ENCODE peak calls at places on chromosomes 13 and 19, in ten cellular contexts. One of them, this sample, is unnamed.

GRCh38 chr19:43525836-43526771 is 897 bp downstream of the ETHE1 start:
- DNase-seq in endothelial cell of umbilical vein: peak
- DNase-seq in mammary epithelial cell: peak
- DNase-seq in left ventricle myocardium inferior: peak
- DNase-seq in AG04450: no peak
- DNase-seq in cardiac fibroblast: no peak
- DNase-seq in ascending aorta: no peak
- DNase-seq in heart right ventricle: no peak
- DNase-seq in IMR-90: peak
- DNase-seq in Caco-2: peak
- DNase-seq in this sample: no peak

GRCh38 chr13:44874176-44874575 is 115.1 kb downstream of the NUFIP1 start:
- DNase-seq in endothelial cell of umbilical vein: no peak
- DNase-seq in AG04450: no peak
- DNase-seq in heart right ventricle: no peak
- DNase-seq in mammary epithelial cell: no peak
- DNase-seq in ascending aorta: peak
- DNase-seq in Caco-2: no peak
- DNase-seq in left ventricle myocardium inferior: no peak
- DNase-seq in cardiac fibroblast: no peak
- DNase-seq in IMR-90: no peak
- DNase-seq in this sample: no peak

GRCh38 chr19:16048583-16048982 is 27.7 kb upstream of the TPM4 start:
- DNase-seq in mammary epithelial cell: no peak
- DNase-seq in Caco-2: no peak
- DNase-seq in endothelial cell of umbilical vein: no peak
- DNase-seq in AG04450: no peak
- DNase-seq in cardiac fibroblast: no peak
- DNase-seq in IMR-90: no peak
- DNase-seq in left ventricle myocardium inferior: no peak
- DNase-seq in ascending aorta: no peak
- DNase-seq in heart right ventricle: no peak
- DNase-seq in this sample: no peak

GRCh38 chr13:46643165-46643777 is 90.3 kb downstream of the LRCH1 start:
- DNase-seq in AG04450: no peak
- DNase-seq in IMR-90: no peak
- DNase-seq in mammary epithelial cell: no peak
- DNase-seq in heart right ventricle: no peak
- DNase-seq in cardiac fibroblast: no peak
- DNase-seq in endothelial cell of umbilical vein: no peak
- DNase-seq in left ventricle myocardium inferior: no peak
- DNase-seq in Caco-2: no peak
- DNase-seq in ascending aorta: no peak
- DNase-seq in this sample: no peak

GRCh38 chr19:39409886-39410619 is 2.4 kb upstream of the PLEKHG2 start:
- DNase-seq in cardiac fibroblast: peak
- DNase-seq in mammary epithelial cell: no peak
- DNase-seq in ascending aorta: peak
- DNase-seq in left ventricle myocardium inferior: peak
- DNase-seq in AG04450: no peak
- DNase-seq in IMR-90: no peak
- DNase-seq in endothelial cell of umbilical vein: peak
- DNase-seq in Caco-2: peak
- DNase-seq in heart right ventricle: peak
- DNase-seq in this sample: no peak

GRCh38 chr19:39951065-39951650 is 16.7 kb upstream of the FCGBP start:
- DNase-seq in endothelial cell of umbilical vein: no peak
- DNase-seq in Caco-2: no peak
- DNase-seq in AG04450: no peak
- DNase-seq in mammary epithelial cell: no peak
- DNase-seq in IMR-90: no peak
- DNase-seq in cardiac fibroblast: no peak
- DNase-seq in ascending aorta: peak
- DNase-seq in heart right ventricle: no peak
- DNase-seq in left ventricle myocardium inferior: no peak
- DNase-seq in this sample: no peak

GRCh38 chr13:114313061-114313860 is 1.0 kb upstream of the CHAMP1 start:
- DNase-seq in Caco-2: no peak
- DNase-seq in cardiac fibroblast: peak
- DNase-seq in left ventricle myocardium inferior: no peak
- DNase-seq in mammary epithelial cell: no peak
- DNase-seq in endothelial cell of umbilical vein: peak
- DNase-seq in ascending aorta: no peak
- DNase-seq in AG04450: no peak
- DNase-seq in IMR-90: peak
- DNase-seq in heart right ventricle: no peak
- DNase-seq in this sample: no peak

GRCh38 chr19:50040967-50041366 is 15.2 kb downstream of the ZNF473 start:
- DNase-seq in endothelial cell of umbilical vein: no peak
- DNase-seq in Caco-2: no peak
- DNase-seq in cardiac fibroblast: no peak
- DNase-seq in heart right ventricle: no peak
- DNase-seq in ascending aorta: no peak
- DNase-seq in mammary epithelial cell: no peak
- DNase-seq in left ventricle myocardium inferior: no peak
- DNase-seq in AG04450: no peak
- DNase-seq in IMR-90: no peak
- DNase-seq in this sample: no peak

GRCh38 chr13:66365101-66365500 is 865.0 kb downstream of the PCDH9 start:
- DNase-seq in IMR-90: peak
- DNase-seq in heart right ventricle: no peak
- DNase-seq in endothelial cell of umbilical vein: no peak
- DNase-seq in AG04450: no peak
- DNase-seq in cardiac fibroblast: no peak
- DNase-seq in ascending aorta: no peak
- DNase-seq in Caco-2: no peak
- DNase-seq in left ventricle myocardium inferior: no peak
- DNase-seq in mammary epithelial cell: no peak
- DNase-seq in this sample: no peak

GRCh38 chr19:6421075-6422014 is 3.3 kb downstream of the KHSRP start:
- DNase-seq in IMR-90: no peak
- DNase-seq in cardiac fibroblast: no peak
- DNase-seq in AG04450: no peak
- DNase-seq in mammary epithelial cell: no peak
- DNase-seq in left ventricle myocardium inferior: no peak
- DNase-seq in Caco-2: no peak
- DNase-seq in endothelial cell of umbilical vein: no peak
- DNase-seq in heart right ventricle: no peak
- DNase-seq in ascending aorta: no peak
- DNase-seq in this sample: no peak

GRCh38 chr19:15136234-15136954 is 29.2 kb downstream of the SYDE1 start:
- DNase-seq in mammary epithelial cell: peak
- DNase-seq in cardiac fibroblast: peak
- DNase-seq in IMR-90: peak
- DNase-seq in endothelial cell of umbilical vein: no peak
- DNase-seq in heart right ventricle: no peak
- DNase-seq in ascending aorta: no peak
- DNase-seq in left ventricle myocardium inferior: no peak
- DNase-seq in AG04450: no peak
- DNase-seq in Caco-2: no peak
- DNase-seq in this sample: peak

GRCh38 chr19:21202865-21203494 is 61.1 kb downstream of the ZNF431 start:
- DNase-seq in ascending aorta: no peak
- DNase-seq in IMR-90: peak
- DNase-seq in heart right ventricle: no peak
- DNase-seq in AG04450: no peak
- DNase-seq in mammary epithelial cell: peak
- DNase-seq in Caco-2: no peak
- DNase-seq in endothelial cell of umbilical vein: peak
- DNase-seq in cardiac fibroblast: peak
- DNase-seq in left ventricle myocardium inferior: no peak
- DNase-seq in this sample: no peak

GRCh38 chr19:14494910-14495677 is 833 bp downstream of the GIPC1 start:
- DNase-seq in mammary epithelial cell: peak
- DNase-seq in left ventricle myocardium inferior: no peak
- DNase-seq in heart right ventricle: no peak
- DNase-seq in endothelial cell of umbilical vein: no peak
- DNase-seq in AG04450: no peak
- DNase-seq in Caco-2: no peak
- DNase-seq in cardiac fibroblast: no peak
- DNase-seq in IMR-90: no peak
- DNase-seq in ascending aorta: no peak
- DNase-seq in this sample: no peak

GRCh38 chr19:41918653-41919244 is 9.5 kb downstream of the ERFL start:
- DNase-seq in IMR-90: no peak
- DNase-seq in ascending aorta: no peak
- DNase-seq in mammary epithelial cell: no peak
- DNase-seq in Caco-2: no peak
- DNase-seq in endothelial cell of umbilical vein: no peak
- DNase-seq in cardiac fibroblast: no peak
- DNase-seq in left ventricle myocardium inferior: no peak
- DNase-seq in AG04450: no peak
- DNase-seq in heart right ventricle: no peak
- DNase-seq in this sample: peak

GRCh38 chr19:11699931-11700794 is 38.6 kb downstream of the ZNF823 start:
- DNase-seq in left ventricle myocardium inferior: no peak
- DNase-seq in cardiac fibroblast: peak
- DNase-seq in AG04450: peak
- DNase-seq in ascending aorta: no peak
- DNase-seq in IMR-90: peak
- DNase-seq in heart right ventricle: no peak
- DNase-seq in endothelial cell of umbilical vein: peak
- DNase-seq in Caco-2: no peak
- DNase-seq in mammary epithelial cell: peak
- DNase-seq in this sample: peak

DNA sequence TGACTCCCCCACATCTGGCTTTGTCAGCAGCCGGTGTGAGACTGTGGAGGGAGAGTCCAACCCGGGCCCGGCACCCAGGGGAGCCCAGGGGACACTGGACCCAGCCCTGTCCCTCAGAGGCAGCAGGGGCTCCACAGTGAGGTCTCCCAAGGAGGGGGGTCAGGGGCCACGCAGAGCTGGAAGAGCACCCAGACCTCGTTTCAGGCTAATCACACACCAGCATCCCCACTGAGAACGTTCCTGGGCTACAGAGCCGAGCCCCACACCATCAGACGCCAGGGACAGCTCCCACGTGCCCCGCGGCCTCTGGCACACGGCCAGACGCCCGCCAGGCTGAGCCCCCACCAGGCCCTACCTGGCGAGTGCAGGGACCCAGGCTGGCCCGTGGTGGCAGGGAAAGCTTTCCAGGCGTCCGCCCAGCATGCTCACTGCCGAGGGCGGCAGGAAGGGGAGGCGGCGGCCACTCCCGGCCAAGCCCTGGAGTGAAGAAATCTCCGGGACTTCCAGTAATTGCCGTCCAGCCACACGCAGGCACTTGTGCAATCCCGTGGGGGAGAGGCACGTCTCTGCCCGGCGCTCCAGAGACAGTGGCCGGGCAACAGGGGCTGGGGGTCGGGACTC is 19.2 kb downstream of the SBNO2 start:
- DNase-seq in cardiac fibroblast: peak
- DNase-seq in heart right ventricle: peak
- DNase-seq in mammary epithelial cell: peak
- DNase-seq in IMR-90: peak
- DNase-seq in Caco-2: no peak
- DNase-seq in left ventricle myocardium inferior: peak
- DNase-seq in AG04450: peak
- DNase-seq in endothelial cell of umbilical vein: peak
- DNase-seq in ascending aorta: peak
- DNase-seq in this sample: peak
- H3K4me3 ChIP-seq in cardiac fibroblast: peak
- H3K4me3 ChIP-seq in heart right ventricle: peak
- H3K4me3 ChIP-seq in mammary epithelial cell: peak
- H3K4me3 ChIP-seq in IMR-90: peak
- H3K4me3 ChIP-seq in Caco-2: no peak
- H3K4me3 ChIP-seq in left ventricle myocardium inferior: peak
- H3K4me3 ChIP-seq in AG04450: peak
- H3K4me3 ChIP-seq in endothelial cell of umbilical vein: no peak
- H3K4me3 ChIP-seq in ascending aorta: peak
- H3K4me3 ChIP-seq in this sample: peak

DNA sequence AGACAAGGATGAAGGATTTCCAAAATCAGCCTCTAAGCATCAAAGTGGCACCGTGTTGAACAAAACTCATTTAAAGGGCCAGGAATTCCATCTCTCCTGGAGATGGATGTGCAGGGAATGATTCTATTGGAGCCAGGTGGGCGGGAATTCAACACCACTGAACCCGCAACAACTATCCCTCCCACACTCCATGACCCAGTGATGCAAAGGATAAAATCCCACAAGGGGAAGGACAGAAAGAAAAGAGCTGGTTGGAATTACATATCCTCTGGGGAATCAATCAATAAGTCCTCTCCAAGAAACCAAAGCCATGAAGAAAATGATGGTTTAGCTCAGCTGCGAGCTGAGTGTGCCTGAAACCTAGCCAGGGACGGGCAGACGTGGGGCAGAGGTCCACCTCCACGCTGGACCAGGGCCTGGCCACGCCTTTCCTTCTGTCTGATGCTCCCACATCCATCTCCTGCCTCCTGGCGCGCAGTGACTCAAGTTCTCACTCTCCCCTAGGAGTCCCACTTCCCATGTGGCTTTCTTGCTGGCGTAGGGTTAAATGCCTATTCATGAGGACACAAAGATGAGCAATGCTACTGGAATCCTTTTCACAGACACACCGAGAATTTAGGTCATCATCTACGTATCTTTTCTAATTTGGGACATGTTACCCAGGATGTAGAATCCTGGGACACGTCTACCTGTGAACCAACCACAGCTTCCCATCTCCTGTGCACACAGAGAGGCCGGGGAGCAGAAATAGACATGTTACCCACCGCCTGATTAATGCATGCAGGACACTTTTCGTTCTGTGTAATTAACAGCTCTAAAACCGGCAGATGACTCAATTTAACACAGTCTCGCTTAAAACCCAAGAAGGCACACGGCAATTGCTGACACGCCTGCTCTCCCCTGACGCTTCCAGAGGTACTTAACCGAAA is 48.6 kb downstream of the PEPD start:
- DNase-seq in endothelial cell of umbilical vein: peak
- DNase-seq in IMR-90: peak
- DNase-seq in AG04450: peak
- DNase-seq in Caco-2: peak
- DNase-seq in cardiac fibroblast: peak
- DNase-seq in left ventricle myocardium inferior: no peak
- DNase-seq in heart right ventricle: no peak
- DNase-seq in mammary epithelial cell: peak
- DNase-seq in ascending aorta: no peak
- DNase-seq in this sample: peak
- TF ChIP-seq CTCF in endothelial cell of umbilical vein: no peak
- TF ChIP-seq CTCF in IMR-90: no peak
- TF ChIP-seq CTCF in AG04450: no peak
- TF ChIP-seq CTCF in Caco-2: no peak
- TF ChIP-seq CTCF in cardiac fibroblast: no peak
- TF ChIP-seq CTCF in left ventricle myocardium inferior: no peak
- TF ChIP-seq CTCF in heart right ventricle: no peak
- TF ChIP-seq CTCF in mammary epithelial cell: no peak
- TF ChIP-seq CTCF in ascending aorta: no peak
- TF ChIP-seq CTCF in this sample: peak

GRCh38 chr19:44750713-44751112 is 2.2 kb downstream of the BCL3 start:
- DNase-seq in cardiac fibroblast: no peak
- DNase-seq in mammary epithelial cell: no peak
- DNase-seq in heart right ventricle: no peak
- DNase-seq in endothelial cell of umbilical vein: no peak
- DNase-seq in ascending aorta: no peak
- DNase-seq in AG04450: no peak
- DNase-seq in left ventricle myocardium inferior: no peak
- DNase-seq in IMR-90: no peak
- DNase-seq in Caco-2: no peak
- DNase-seq in this sample: no peak
- H3K4me3 ChIP-seq in cardiac fibroblast: peak
- H3K4me3 ChIP-seq in mammary epithelial cell: no peak
- H3K4me3 ChIP-seq in heart right ventricle: peak
- H3K4me3 ChIP-seq in endothelial cell of umbilical vein: no peak
- H3K4me3 ChIP-seq in ascending aorta: peak
- H3K4me3 ChIP-seq in AG04450: peak
- H3K4me3 ChIP-seq in left ventricle myocardium inferior: peak
- H3K4me3 ChIP-seq in IMR-90: peak
- H3K4me3 ChIP-seq in Caco-2: no peak
- H3K4me3 ChIP-seq in this sample: peak

GRCh38 chr19:37885392-37885791 is 21.0 kb downstream of the WDR87 start:
- DNase-seq in ascending aorta: no peak
- DNase-seq in IMR-90: no peak
- DNase-seq in Caco-2: no peak
- DNase-seq in endothelial cell of umbilical vein: no peak
- DNase-seq in mammary epithelial cell: no peak
- DNase-seq in AG04450: no peak
- DNase-seq in heart right ventricle: no peak
- DNase-seq in left ventricle myocardium inferior: no peak
- DNase-seq in cardiac fibroblast: no peak
- DNase-seq in this sample: no peak
- TF ChIP-seq CTCF in ascending aorta: no peak
- TF ChIP-seq CTCF in IMR-90: no peak
- TF ChIP-seq CTCF in Caco-2: no peak
- TF ChIP-seq CTCF in endothelial cell of umbilical vein: no peak
- TF ChIP-seq CTCF in mammary epithelial cell: no peak
- TF ChIP-seq CTCF in AG04450: no peak
- TF ChIP-seq CTCF in heart right ventricle: no peak
- TF ChIP-seq CTCF in left ventricle myocardium inferior: no peak
- TF ChIP-seq CTCF in cardiac fibroblast: no peak
- TF ChIP-seq CTCF in this sample: peak